ENCODE peak calls at places on chromosome 1, in five cellular contexts. One of them, this sample, is unnamed.

GRCh38 chr1:208107817-208108608 is 136.2 kb downstream of the PLXNA2 start:
- DNase-seq in activated effector memory CD4-positive, alpha-beta T cell treated with anti-CD3 and anti-CD28 coated beads, Interleukin-2, amount 50 U/mL, for 16 hours: no peak
- DNase-seq in AG04450: no peak
- DNase-seq in NCI-H345: no peak
- DNase-seq in stimulated activated CD4-positive, alpha-beta T cell treated with anti-CD3 and anti-CD28 coated beads, Interleukin-4, amount 100 ng/mL, for 48 hours: no peak
- DNase-seq in this sample: no peak

GRCh38 chr1:17658837-17659236 is 96.3 kb upstream of the ACTL8 start:
- DNase-seq in stimulated activated CD4-positive, alpha-beta T cell treated with anti-CD3 and anti-CD28 coated beads, Interleukin-4, amount 100 ng/mL, for 48 hours: no peak
- DNase-seq in activated effector memory CD4-positive, alpha-beta T cell treated with anti-CD3 and anti-CD28 coated beads, Interleukin-2, amount 50 U/mL, for 16 hours: no peak
- DNase-seq in AG04450: no peak
- DNase-seq in NCI-H345: no peak
- DNase-seq in this sample: no peak

GRCh38 chr1:43522776-43523480 is 7.8 kb upstream of the PTPRF start:
- DNase-seq in stimulated activated CD4-positive, alpha-beta T cell treated with anti-CD3 and anti-CD28 coated beads, Interleukin-4, amount 100 ng/mL, for 48 hours: no peak
- DNase-seq in activated effector memory CD4-positive, alpha-beta T cell treated with anti-CD3 and anti-CD28 coated beads, Interleukin-2, amount 50 U/mL, for 16 hours: peak
- DNase-seq in NCI-H345: no peak
- DNase-seq in AG04450: peak
- DNase-seq in this sample: no peak

GRCh38 chr1:223153177-223154119 is 10.4 kb upstream of the TLR5 start:
- DNase-seq in NCI-H345: no peak
- DNase-seq in activated effector memory CD4-positive, alpha-beta T cell treated with anti-CD3 and anti-CD28 coated beads, Interleukin-2, amount 50 U/mL, for 16 hours: no peak
- DNase-seq in stimulated activated CD4-positive, alpha-beta T cell treated with anti-CD3 and anti-CD28 coated beads, Interleukin-4, amount 100 ng/mL, for 48 hours: no peak
- DNase-seq in AG04450: no peak
- DNase-seq in this sample: no peak

GRCh38 chr1:237269938-237270337 is 228.0 kb downstream of the RYR2 start:
- DNase-seq in stimulated activated CD4-positive, alpha-beta T cell treated with anti-CD3 and anti-CD28 coated beads, Interleukin-4, amount 100 ng/mL, for 48 hours: no peak
- DNase-seq in NCI-H345: no peak
- DNase-seq in activated effector memory CD4-positive, alpha-beta T cell treated with anti-CD3 and anti-CD28 coated beads, Interleukin-2, amount 50 U/mL, for 16 hours: no peak
- DNase-seq in AG04450: no peak
- DNase-seq in this sample: no peak

GRCh38 chr1:58717979-58718378 is 18.1 kb upstream of the MYSM1 start:
- DNase-seq in stimulated activated CD4-positive, alpha-beta T cell treated with anti-CD3 and anti-CD28 coated beads, Interleukin-4, amount 100 ng/mL, for 48 hours: no peak
- DNase-seq in AG04450: no peak
- DNase-seq in activated effector memory CD4-positive, alpha-beta T cell treated with anti-CD3 and anti-CD28 coated beads, Interleukin-2, amount 50 U/mL, for 16 hours: peak
- DNase-seq in NCI-H345: no peak
- DNase-seq in this sample: no peak

GRCh38 chr1:198056255-198056654 is 100.5 kb upstream of the NEK7 start:
- DNase-seq in AG04450: no peak
- DNase-seq in activated effector memory CD4-positive, alpha-beta T cell treated with anti-CD3 and anti-CD28 coated beads, Interleukin-2, amount 50 U/mL, for 16 hours: peak
- DNase-seq in NCI-H345: no peak
- DNase-seq in stimulated activated CD4-positive, alpha-beta T cell treated with anti-CD3 and anti-CD28 coated beads, Interleukin-4, amount 100 ng/mL, for 48 hours: peak
- DNase-seq in this sample: no peak

GRCh38 chr1:234170622-234171021 is 202.6 kb upstream of the COA6 start:
- DNase-seq in stimulated activated CD4-positive, alpha-beta T cell treated with anti-CD3 and anti-CD28 coated beads, Interleukin-4, amount 100 ng/mL, for 48 hours: no peak
- DNase-seq in AG04450: no peak
- DNase-seq in NCI-H345: no peak
- DNase-seq in activated effector memory CD4-positive, alpha-beta T cell treated with anti-CD3 and anti-CD28 coated beads, Interleukin-2, amount 50 U/mL, for 16 hours: no peak
- DNase-seq in this sample: no peak

GRCh38 chr1:38344705-38345104 is 298.1 kb upstream of the POU3F1 start:
- DNase-seq in NCI-H345: no peak
- DNase-seq in AG04450: no peak
- DNase-seq in activated effector memory CD4-positive, alpha-beta T cell treated with anti-CD3 and anti-CD28 coated beads, Interleukin-2, amount 50 U/mL, for 16 hours: no peak
- DNase-seq in stimulated activated CD4-positive, alpha-beta T cell treated with anti-CD3 and anti-CD28 coated beads, Interleukin-4, amount 100 ng/mL, for 48 hours: peak
- DNase-seq in this sample: no peak

GRCh38 chr1:211656728-211657127 is 18.7 kb downstream of the NEK2 start:
- DNase-seq in NCI-H345: no peak
- DNase-seq in AG04450: no peak
- DNase-seq in activated effector memory CD4-positive, alpha-beta T cell treated with anti-CD3 and anti-CD28 coated beads, Interleukin-2, amount 50 U/mL, for 16 hours: no peak
- DNase-seq in stimulated activated CD4-positive, alpha-beta T cell treated with anti-CD3 and anti-CD28 coated beads, Interleukin-4, amount 100 ng/mL, for 48 hours: no peak
- DNase-seq in this sample: no peak

GRCh38 chr1:151157067-151157531 is 650 bp downstream of the TNFAIP8L2 start:
- DNase-seq in activated effector memory CD4-positive, alpha-beta T cell treated with anti-CD3 and anti-CD28 coated beads, Interleukin-2, amount 50 U/mL, for 16 hours: peak
- DNase-seq in stimulated activated CD4-positive, alpha-beta T cell treated with anti-CD3 and anti-CD28 coated beads, Interleukin-4, amount 100 ng/mL, for 48 hours: peak
- DNase-seq in NCI-H345: no peak
- DNase-seq in AG04450: no peak
- DNase-seq in this sample: no peak

GRCh38 chr1:15056515-15057285 is 96.8 kb upstream of the TMEM51 start:
- DNase-seq in AG04450: peak
- DNase-seq in NCI-H345: no peak
- DNase-seq in stimulated activated CD4-positive, alpha-beta T cell treated with anti-CD3 and anti-CD28 coated beads, Interleukin-4, amount 100 ng/mL, for 48 hours: no peak
- DNase-seq in activated effector memory CD4-positive, alpha-beta T cell treated with anti-CD3 and anti-CD28 coated beads, Interleukin-2, amount 50 U/mL, for 16 hours: no peak
- DNase-seq in this sample: peak

GRCh38 chr1:33331444-33332356 is 10.8 kb upstream of the A3GALT2 start:
- DNase-seq in AG04450: no peak
- DNase-seq in stimulated activated CD4-positive, alpha-beta T cell treated with anti-CD3 and anti-CD28 coated beads, Interleukin-4, amount 100 ng/mL, for 48 hours: no peak
- DNase-seq in NCI-H345: no peak
- DNase-seq in activated effector memory CD4-positive, alpha-beta T cell treated with anti-CD3 and anti-CD28 coated beads, Interleukin-2, amount 50 U/mL, for 16 hours: peak
- DNase-seq in this sample: no peak

GRCh38 chr1:83673287-83673686 is 325.6 kb downstream of the TTLL7 start:
- DNase-seq in AG04450: no peak
- DNase-seq in activated effector memory CD4-positive, alpha-beta T cell treated with anti-CD3 and anti-CD28 coated beads, Interleukin-2, amount 50 U/mL, for 16 hours: no peak
- DNase-seq in NCI-H345: no peak
- DNase-seq in stimulated activated CD4-positive, alpha-beta T cell treated with anti-CD3 and anti-CD28 coated beads, Interleukin-4, amount 100 ng/mL, for 48 hours: no peak
- DNase-seq in this sample: no peak

GRCh38 chr1:41924911-41925310 is 6.2 kb upstream of the HIVEP3 start:
- DNase-seq in activated effector memory CD4-positive, alpha-beta T cell treated with anti-CD3 and anti-CD28 coated beads, Interleukin-2, amount 50 U/mL, for 16 hours: no peak
- DNase-seq in stimulated activated CD4-positive, alpha-beta T cell treated with anti-CD3 and anti-CD28 coated beads, Interleukin-4, amount 100 ng/mL, for 48 hours: no peak
- DNase-seq in AG04450: no peak
- DNase-seq in NCI-H345: no peak
- DNase-seq in this sample: no peak

GRCh38 chr1:13570924-13571323 is 12.7 kb upstream of the PDPN start:
- DNase-seq in NCI-H345: no peak
- DNase-seq in activated effector memory CD4-positive, alpha-beta T cell treated with anti-CD3 and anti-CD28 coated beads, Interleukin-2, amount 50 U/mL, for 16 hours: no peak
- DNase-seq in stimulated activated CD4-positive, alpha-beta T cell treated with anti-CD3 and anti-CD28 coated beads, Interleukin-4, amount 100 ng/mL, for 48 hours: no peak
- DNase-seq in AG04450: no peak
- DNase-seq in this sample: no peak

GRCh38 chr1:113391643-113392271 is 1.4 kb downstream of the MAGI3 start:
- DNase-seq in AG04450: no peak
- DNase-seq in stimulated activated CD4-positive, alpha-beta T cell treated with anti-CD3 and anti-CD28 coated beads, Interleukin-4, amount 100 ng/mL, for 48 hours: no peak
- DNase-seq in activated effector memory CD4-positive, alpha-beta T cell treated with anti-CD3 and anti-CD28 coated beads, Interleukin-2, amount 50 U/mL, for 16 hours: peak
- DNase-seq in NCI-H345: peak
- DNase-seq in this sample: no peak

GRCh38 chr1:13465515-13465914 is 48.3 kb downstream of the LRRC38 start:
- DNase-seq in activated effector memory CD4-positive, alpha-beta T cell treated with anti-CD3 and anti-CD28 coated beads, Interleukin-2, amount 50 U/mL, for 16 hours: no peak
- DNase-seq in AG04450: no peak
- DNase-seq in stimulated activated CD4-positive, alpha-beta T cell treated with anti-CD3 and anti-CD28 coated beads, Interleukin-4, amount 100 ng/mL, for 48 hours: no peak
- DNase-seq in NCI-H345: no peak
- DNase-seq in this sample: no peak

GRCh38 chr1:168835153-168835648 is 106.2 kb upstream of the DPT start:
- DNase-seq in activated effector memory CD4-positive, alpha-beta T cell treated with anti-CD3 and anti-CD28 coated beads, Interleukin-2, amount 50 U/mL, for 16 hours: no peak
- DNase-seq in NCI-H345: no peak
- DNase-seq in AG04450: no peak
- DNase-seq in stimulated activated CD4-positive, alpha-beta T cell treated with anti-CD3 and anti-CD28 coated beads, Interleukin-4, amount 100 ng/mL, for 48 hours: no peak
- DNase-seq in this sample: no peak

GRCh38 chr1:89671775-89672488 is 39.0 kb downstream of the LRRC8C start:
- DNase-seq in stimulated activated CD4-positive, alpha-beta T cell treated with anti-CD3 and anti-CD28 coated beads, Interleukin-4, amount 100 ng/mL, for 48 hours: no peak
- DNase-seq in AG04450: no peak
- DNase-seq in NCI-H345: no peak
- DNase-seq in activated effector memory CD4-positive, alpha-beta T cell treated with anti-CD3 and anti-CD28 coated beads, Interleukin-2, amount 50 U/mL, for 16 hours: no peak
- DNase-seq in this sample: no peak

GRCh38 chr1:54575161-54575560 is 27.1 kb downstream of the ACOT11 start:
- DNase-seq in stimulated activated CD4-positive, alpha-beta T cell treated with anti-CD3 and anti-CD28 coated beads, Interleukin-4, amount 100 ng/mL, for 48 hours: no peak
- DNase-seq in activated effector memory CD4-positive, alpha-beta T cell treated with anti-CD3 and anti-CD28 coated beads, Interleukin-2, amount 50 U/mL, for 16 hours: no peak
- DNase-seq in NCI-H345: no peak
- DNase-seq in AG04450: no peak
- DNase-seq in this sample: no peak

GRCh38 chr1:91803847-91804545 is 82.0 kb downstream of the TGFBR3 start:
- DNase-seq in stimulated activated CD4-positive, alpha-beta T cell treated with anti-CD3 and anti-CD28 coated beads, Interleukin-4, amount 100 ng/mL, for 48 hours: peak
- DNase-seq in AG04450: no peak
- DNase-seq in NCI-H345: no peak
- DNase-seq in activated effector memory CD4-positive, alpha-beta T cell treated with anti-CD3 and anti-CD28 coated beads, Interleukin-2, amount 50 U/mL, for 16 hours: peak
- DNase-seq in this sample: no peak

GRCh38 chr1:221373795-221374194 is 368.1 kb downstream of the DUSP10 start:
- DNase-seq in AG04450: no peak
- DNase-seq in activated effector memory CD4-positive, alpha-beta T cell treated with anti-CD3 and anti-CD28 coated beads, Interleukin-2, amount 50 U/mL, for 16 hours: no peak
- DNase-seq in NCI-H345: no peak
- DNase-seq in stimulated activated CD4-positive, alpha-beta T cell treated with anti-CD3 and anti-CD28 coated beads, Interleukin-4, amount 100 ng/mL, for 48 hours: no peak
- DNase-seq in this sample: no peak

GRCh38 chr1:84095308-84095707 is 48.8 kb upstream of the PRKACB start:
- DNase-seq in stimulated activated CD4-positive, alpha-beta T cell treated with anti-CD3 and anti-CD28 coated beads, Interleukin-4, amount 100 ng/mL, for 48 hours: no peak
- DNase-seq in activated effector memory CD4-positive, alpha-beta T cell treated with anti-CD3 and anti-CD28 coated beads, Interleukin-2, amount 50 U/mL, for 16 hours: no peak
- DNase-seq in AG04450: no peak
- DNase-seq in NCI-H345: no peak
- DNase-seq in this sample: no peak

GRCh38 chr1:71463144-71463543 is 382.3 kb upstream of the ZRANB2 start:
- DNase-seq in activated effector memory CD4-positive, alpha-beta T cell treated with anti-CD3 and anti-CD28 coated beads, Interleukin-2, amount 50 U/mL, for 16 hours: no peak
- DNase-seq in stimulated activated CD4-positive, alpha-beta T cell treated with anti-CD3 and anti-CD28 coated beads, Interleukin-4, amount 100 ng/mL, for 48 hours: no peak
- DNase-seq in NCI-H345: no peak
- DNase-seq in AG04450: no peak
- DNase-seq in this sample: no peak

GRCh38 chr1:19057784-19058475 is 101.5 kb upstream of the IFFO2 start:
- DNase-seq in stimulated activated CD4-positive, alpha-beta T cell treated with anti-CD3 and anti-CD28 coated beads, Interleukin-4, amount 100 ng/mL, for 48 hours: no peak
- DNase-seq in AG04450: no peak
- DNase-seq in activated effector memory CD4-positive, alpha-beta T cell treated with anti-CD3 and anti-CD28 coated beads, Interleukin-2, amount 50 U/mL, for 16 hours: no peak
- DNase-seq in NCI-H345: peak
- DNase-seq in this sample: no peak

This sample was measured in AG04449.